ENCODE peak calls at places on chromosome 15, in ten cellular contexts. L is K562, B is A549, K is stomach, V is H1, T is esophagus muscularis mucosa, O is sigmoid colon, S is HepG2, M is GM12878, R is ovary. Q is an unnamed sample.

GRCh38 chr15:43190178-43190577 is 5.0 kb downstream of the CCNDBP1 start:
- DNase-seq in L (no peak), B (no peak), K (peak; percentile 56), V (no peak), T (no peak), O (no peak), S (no peak), M (no peak), R (no peak), Q (no peak)

GRCh38 chr15:37079726-37080125 is 20.6 kb downstream of the MEIS2 start:
- DNase-seq in L (no peak), B (no peak), K (no peak), V (no peak), T (no peak), O (no peak), S (no peak), M (no peak), R (no peak), Q (no peak)

GRCh38 chr15:28018291-28019044 is 80.6 kb downstream of the OCA2 start:
- DNase-seq in L (no peak), B (no peak), K (no peak), V (no peak), T (peak; percentile 89), O (no peak), S (no peak), M (no peak), R (no peak), Q (peak; percentile 29)

GRCh38 chr15:89648106-89649012 is 6.9 kb downstream of the KIF7 start:
- DNase-seq in L (no peak), B (no peak), K (no peak), V (no peak), T (no peak), O (peak; percentile 13), S (no peak), M (no peak), R (no peak), Q (peak; percentile 68)

GRCh38 chr15:28021281-28022039 is 77.7 kb downstream of the OCA2 start:
- DNase-seq in L (peak; percentile 42), B (peak; percentile 38), K (no peak), V (peak; percentile 44), T (peak; percentile 89), O (no peak), S (peak; percentile 83), M (no peak), R (peak; percentile 75), Q (no peak)

GRCh38 chr15:77775851-77776250 is 143.1 kb upstream of the LINGO1 start:
- DNase-seq in L (no peak), B (no peak), K (no peak), V (no peak), T (no peak), O (no peak), S (no peak), M (no peak), R (no peak), Q (no peak)

GRCh38 chr15:68432665-68433064 is 702 bp upstream of the ITGA11 start:
- DNase-seq in L (no peak), B (no peak), K (no peak), V (no peak), T (no peak), O (no peak), S (no peak), M (no peak), R (no peak), Q (no peak)

GRCh38 chr15:72050700-72051099 is 67.2 kb downstream of the MYO9A start:
- DNase-seq in L (no peak), B (no peak), K (no peak), V (no peak), T (no peak), O (no peak), S (no peak), M (no peak), R (no peak), Q (no peak)

GRCh38 chr15:60003243-60004018 is 680 bp upstream of the FOXB1 start:
- DNase-seq in L (no peak), B (no peak), K (no peak), V (no peak), T (no peak), O (no peak), S (no peak), M (no peak), R (no peak), Q (no peak)

GRCh38 chr15:60002528-60003218 is 1.4 kb upstream of the FOXB1 start:
- DNase-seq in L (no peak), B (no peak), K (no peak), V (no peak), T (no peak), O (no peak), S (no peak), M (no peak), R (no peak), Q (no peak)

GRCh38 chr15:60000113-60000823 is 3.8 kb upstream of the FOXB1 start:
- DNase-seq in L (no peak), B (no peak), K (no peak), V (no peak), T (no peak), O (no peak), S (no peak), M (no peak), R (no peak), Q (no peak)

GRCh38 chr15:60000824-60001641 is 3.1 kb upstream of the FOXB1 start:
- DNase-seq in L (no peak), B (no peak), K (no peak), V (no peak), T (no peak), O (no peak), S (no peak), M (no peak), R (no peak), Q (no peak)

GRCh38 chr15:60001642-60002527 is 2.2 kb upstream of the FOXB1 start:
- DNase-seq in L (no peak), B (no peak), K (no peak), V (no peak), T (no peak), O (no peak), S (no peak), M (no peak), R (no peak), Q (no peak)
- TF ChIP-seq EP300 in L (no peak), B (no peak), K (no peak), V (no peak), T (no peak), O (no peak), S (no peak), M (no peak), R (no peak), Q (no peak)

DNA sequence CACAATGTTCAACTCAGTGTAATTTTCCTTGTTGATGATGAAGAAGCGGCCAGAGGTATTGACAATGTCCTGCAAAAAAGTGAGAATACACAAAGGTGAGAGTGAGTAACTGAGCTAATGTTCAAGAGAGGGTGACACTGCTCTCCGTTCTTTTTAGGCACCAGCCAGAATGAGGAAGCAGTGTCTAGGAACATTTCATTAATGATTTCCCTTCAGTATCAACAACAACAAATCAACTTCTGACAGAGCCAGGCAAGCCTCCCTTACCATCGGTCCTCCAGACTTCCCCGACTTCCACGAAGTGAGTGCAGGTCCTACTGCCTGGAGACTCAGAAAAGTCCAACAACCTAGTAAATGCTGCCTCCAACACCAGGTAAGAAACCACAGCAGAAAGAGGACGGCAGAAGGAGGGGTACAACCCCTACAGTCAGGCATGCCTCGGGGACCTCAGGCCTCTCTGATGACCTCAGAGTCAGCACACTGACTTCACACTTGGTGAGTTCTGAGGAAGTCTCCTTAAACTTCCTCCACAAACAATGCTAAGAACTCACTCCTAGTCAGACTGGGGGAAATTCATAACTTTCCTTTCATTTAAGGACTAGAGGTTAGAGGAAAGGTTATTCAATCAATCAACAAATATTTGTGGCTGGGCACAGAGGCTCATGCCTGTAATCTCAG is 62.7 kb downstream of the NPTN start:
- DNase-seq in L (no peak), B (no peak), K (no peak), V (no peak), T (no peak), O (no peak), S (no peak), M (no peak), R (no peak), Q (no peak)
- TF ChIP-seq EP300 in L (no peak), B (no peak), K (no peak), V (no peak), T (no peak), O (no peak), S (no peak), M (no peak), R (no peak), Q (no peak)

GRCh38 chr15:83107841-83108181 is 366 bp downstream of the TM6SF1 start:
- DNase-seq in L (no peak), B (no peak), K (no peak), V (no peak), T (no peak), O (no peak), S (no peak), M (no peak), R (no peak), Q (no peak)

GRCh38 chr15:83110361-83110760 is 2.9 kb downstream of the TM6SF1 start:
- DNase-seq in L (no peak), B (no peak), K (no peak), V (no peak), T (no peak), O (no peak), S (no peak), M (no peak), R (no peak), Q (no peak)

GRCh38 chr15:83109532-83109931 is 2.1 kb downstream of the TM6SF1 start:
- DNase-seq in L (no peak), B (no peak), K (no peak), V (no peak), T (no peak), O (no peak), S (no peak), M (no peak), R (no peak), Q (no peak)

GRCh38 chr15:83106994-83107840 is at the start of gene TM6SF1:
- DNase-seq in L (peak; percentile 46), B (no peak), K (no peak), V (no peak), T (no peak), O (no peak), S (no peak), M (no peak), R (no peak), Q (no peak)

GRCh38 chr15:83108266-83109219 is 1.1 kb downstream of the TM6SF1 start:
- DNase-seq in L (peak; percentile 46), B (no peak), K (peak; percentile 34), V (no peak), T (no peak), O (peak; percentile 82), S (no peak), M (peak; percentile 24), R (no peak), Q (no peak)
- TF ChIP-seq EP300 in L (peak; percentile 53), B (no peak), K (no peak), V (no peak), T (no peak), O (no peak), S (no peak), M (no peak), R (no peak), Q (no peak)

GRCh38 chr15:48144889-48145288 is 24.1 kb downstream of the SLC24A5 start:
- DNase-seq in L (no peak), B (no peak), K (no peak), V (no peak), T (no peak), O (no peak), S (no peak), M (peak; percentile 16), R (no peak), Q (no peak)

GRCh38 chr15:48145923-48146322 is 25.1 kb downstream of the SLC24A5 start:
- DNase-seq in L (no peak), B (no peak), K (no peak), V (no peak), T (no peak), O (no peak), S (no peak), M (no peak), R (no peak), Q (no peak)

GRCh38 chr15:48147358-48147757 is 26.6 kb downstream of the SLC24A5 start:
- DNase-seq in L (no peak), B (no peak), K (no peak), V (no peak), T (no peak), O (no peak), S (no peak), M (no peak), R (no peak), Q (no peak)

GRCh38 chr15:48153526-48153925 is 24.6 kb downstream of the MYEF2 start:
- DNase-seq in L (no peak), B (no peak), K (no peak), V (no peak), T (no peak), O (no peak), S (no peak), M (no peak), R (no peak), Q (no peak)

GRCh38 chr15:48149858-48150257 is 28.2 kb downstream of the MYEF2 start:
- DNase-seq in L (no peak), B (no peak), K (no peak), V (no peak), T (no peak), O (no peak), S (no peak), M (no peak), R (no peak), Q (no peak)
- TF ChIP-seq EP300 in L (no peak), B (no peak), K (no peak), V (no peak), T (no peak), O (no peak), S (no peak), M (no peak), R (no peak), Q (no peak)